ENCODE peak calls at places on chromosomes 12 and 14, in six cellular contexts. One of them, this sample, is unnamed.

GRCh38 chr14:52801014-52801708 is 9.8 kb upstream of the GNPNAT1 start:
- DNase-seq in GM23338: no peak
- DNase-seq in HepG2: no peak
- DNase-seq in WTC11: no peak
- DNase-seq in K562: no peak
- DNase-seq in GM12878: no peak
- DNase-seq in this sample: no peak

GRCh38 chr14:38291681-38292459 is 36.0 kb upstream of the CLEC14A start:
- DNase-seq in HepG2: no peak
- DNase-seq in GM12878: no peak
- DNase-seq in WTC11: no peak
- DNase-seq in K562: no peak
- DNase-seq in GM23338: no peak
- DNase-seq in this sample: no peak

GRCh38 chr14:100295376-100296105 is 10.7 kb downstream of the SLC25A29 start:
- DNase-seq in K562: no peak
- DNase-seq in HepG2: no peak
- DNase-seq in GM12878: no peak
- DNase-seq in GM23338: no peak
- DNase-seq in WTC11: no peak
- DNase-seq in this sample: no peak

GRCh38 chr14:54329082-54329695 is 67.6 kb upstream of the CDKN3 start:
- DNase-seq in WTC11: peak; percentile 60
- DNase-seq in HepG2: peak; percentile 65
- DNase-seq in GM23338: peak; percentile 92
- DNase-seq in K562: peak; percentile 26
- DNase-seq in GM12878: no peak
- DNase-seq in this sample: peak; percentile 64

GRCh38 chr12:66059670-66060069 is 70.9 kb downstream of the LLPH start:
- DNase-seq in K562: no peak
- DNase-seq in HepG2: no peak
- DNase-seq in GM12878: no peak
- DNase-seq in GM23338: no peak
- DNase-seq in WTC11: no peak
- DNase-seq in this sample: no peak

GRCh38 chr12:104469523-104469922 is 12.8 kb downstream of the CHST11 start:
- DNase-seq in K562: no peak
- DNase-seq in WTC11: no peak
- DNase-seq in HepG2: no peak
- DNase-seq in GM23338: no peak
- DNase-seq in GM12878: no peak
- DNase-seq in this sample: no peak

GRCh38 chr12:96141216-96141944 is 52.8 kb upstream of the ELK3 start:
- DNase-seq in GM23338: no peak
- DNase-seq in WTC11: no peak
- DNase-seq in GM12878: no peak
- DNase-seq in HepG2: peak; percentile 13
- DNase-seq in K562: no peak
- DNase-seq in this sample: no peak

GRCh38 chr12:105338954-105339353 is 8.5 kb downstream of the C12orf75 start:
- DNase-seq in WTC11: no peak
- DNase-seq in K562: no peak
- DNase-seq in HepG2: no peak
- DNase-seq in GM12878: no peak
- DNase-seq in GM23338: no peak
- DNase-seq in this sample: no peak

GRCh38 chr12:67428431-67428830 is 159.3 kb downstream of the CAND1 start:
- DNase-seq in GM12878: no peak
- DNase-seq in K562: no peak
- DNase-seq in WTC11: no peak
- DNase-seq in GM23338: no peak
- DNase-seq in HepG2: peak; percentile 24
- DNase-seq in this sample: no peak

GRCh38 chr12:106889950-106890626 is 65.6 kb upstream of the TMEM263 start:
- DNase-seq in GM23338: no peak
- DNase-seq in K562: no peak
- DNase-seq in HepG2: no peak
- DNase-seq in WTC11: no peak
- DNase-seq in GM12878: no peak
- DNase-seq in this sample: no peak

GRCh38 chr14:42222924-42223471 is 616.3 kb downstream of the LRFN5 start:
- DNase-seq in K562: no peak
- DNase-seq in WTC11: no peak
- DNase-seq in HepG2: no peak
- DNase-seq in GM12878: peak; percentile 67
- DNase-seq in GM23338: peak; percentile 8
- DNase-seq in this sample: no peak

GRCh38 chr12:62438098-62438692 is 28.4 kb upstream of the MON2 start:
- DNase-seq in HepG2: peak; percentile 17
- DNase-seq in WTC11: peak; percentile 56
- DNase-seq in GM23338: peak; percentile 82
- DNase-seq in GM12878: peak; percentile 11
- DNase-seq in K562: peak; percentile 56
- DNase-seq in this sample: no peak

GRCh38 chr12:3107071-3107583 is 29.9 kb downstream of the TSPAN9 start:
- DNase-seq in HepG2: no peak
- DNase-seq in K562: no peak
- DNase-seq in GM23338: peak; percentile 48
- DNase-seq in WTC11: peak; percentile 36
- DNase-seq in GM12878: no peak
- DNase-seq in this sample: peak; percentile 63

GRCh38 chr12:108700833-108701450 is 30.4 kb downstream of the CORO1C start:
- DNase-seq in GM23338: no peak
- DNase-seq in HepG2: no peak
- DNase-seq in K562: no peak
- DNase-seq in GM12878: no peak
- DNase-seq in WTC11: no peak
- DNase-seq in this sample: no peak

GRCh38 chr12:93990832-93991748 is 157.3 kb upstream of the PLXNC1 start:
- DNase-seq in K562: peak; percentile 18
- DNase-seq in GM12878: no peak
- DNase-seq in WTC11: peak; percentile 57
- DNase-seq in HepG2: peak; percentile 45
- DNase-seq in GM23338: peak; percentile 85
- DNase-seq in this sample: peak; percentile 60

GRCh38 chr12:30824311-30824710 is 69.6 kb upstream of the CAPRIN2 start:
- DNase-seq in HepG2: no peak
- DNase-seq in GM23338: no peak
- DNase-seq in GM12878: no peak
- DNase-seq in WTC11: no peak
- DNase-seq in K562: no peak
- DNase-seq in this sample: no peak

GRCh38 chr12:31326689-31327659 is 1.0 kb upstream of the SINHCAF start:
- DNase-seq in GM12878: no peak
- DNase-seq in GM23338: no peak
- DNase-seq in WTC11: no peak
- DNase-seq in K562: no peak
- DNase-seq in HepG2: no peak
- DNase-seq in this sample: no peak

GRCh38 chr12:72346331-72346944 is 74.3 kb downstream of the TRHDE start:
- DNase-seq in GM23338: peak; percentile 95
- DNase-seq in WTC11: peak; percentile 72
- DNase-seq in K562: peak; percentile 26
- DNase-seq in HepG2: peak; percentile 62
- DNase-seq in GM12878: peak; percentile 13
- DNase-seq in this sample: peak; percentile 83

GRCh38 chr14:54981698-54982097 is 45.2 kb downstream of the WDHD1 start:
- DNase-seq in GM23338: no peak
- DNase-seq in GM12878: no peak
- DNase-seq in HepG2: no peak
- DNase-seq in WTC11: no peak
- DNase-seq in K562: no peak
- DNase-seq in this sample: no peak

GRCh38 chr12:44835641-44836379 is 40.3 kb downstream of the NELL2 start:
- DNase-seq in GM12878: no peak
- DNase-seq in GM23338: no peak
- DNase-seq in WTC11: no peak
- DNase-seq in HepG2: no peak
- DNase-seq in K562: no peak
- DNase-seq in this sample: no peak

GRCh38 chr14:26527095-26527494 is 70.7 kb downstream of the NOVA1 start:
- DNase-seq in K562: no peak
- DNase-seq in HepG2: no peak
- DNase-seq in GM23338: no peak
- DNase-seq in WTC11: no peak
- DNase-seq in GM12878: no peak
- DNase-seq in this sample: no peak

GRCh38 chr12:87847147-87847546 is 182.1 kb downstream of the C12orf50 start:
- DNase-seq in WTC11: no peak
- DNase-seq in HepG2: no peak
- DNase-seq in K562: no peak
- DNase-seq in GM23338: peak; percentile 47
- DNase-seq in GM12878: no peak
- DNase-seq in this sample: no peak

GRCh38 chr12:123882306-123882705 is 90.3 kb downstream of the CCDC92 start:
- DNase-seq in GM23338: no peak
- DNase-seq in HepG2: no peak
- DNase-seq in K562: no peak
- DNase-seq in WTC11: no peak
- DNase-seq in GM12878: no peak
- DNase-seq in this sample: no peak

GRCh38 chr12:20646239-20646827 is 48.8 kb upstream of the SLCO1C1 start:
- DNase-seq in WTC11: no peak
- DNase-seq in GM23338: peak; percentile 45
- DNase-seq in GM12878: no peak
- DNase-seq in HepG2: peak; percentile 58
- DNase-seq in K562: no peak
- DNase-seq in this sample: no peak

GRCh38 chr14:73786942-73787759 is 64.5 kb upstream of the PTGR2 start:
- DNase-seq in HepG2: no peak
- DNase-seq in K562: peak; percentile 72
- DNase-seq in WTC11: peak; percentile 64
- DNase-seq in GM23338: peak; percentile 73
- DNase-seq in GM12878: no peak
- DNase-seq in this sample: no peak

GRCh38 chr12:6764011-6764828 is 1.9 kb upstream of the PTMS start:
- DNase-seq in GM12878: peak; percentile 98
- DNase-seq in GM23338: peak; percentile 99
- DNase-seq in WTC11: peak; percentile 96
- DNase-seq in K562: peak; percentile 88
- DNase-seq in HepG2: peak; percentile 95
- DNase-seq in this sample: peak; percentile 94

DNA sequence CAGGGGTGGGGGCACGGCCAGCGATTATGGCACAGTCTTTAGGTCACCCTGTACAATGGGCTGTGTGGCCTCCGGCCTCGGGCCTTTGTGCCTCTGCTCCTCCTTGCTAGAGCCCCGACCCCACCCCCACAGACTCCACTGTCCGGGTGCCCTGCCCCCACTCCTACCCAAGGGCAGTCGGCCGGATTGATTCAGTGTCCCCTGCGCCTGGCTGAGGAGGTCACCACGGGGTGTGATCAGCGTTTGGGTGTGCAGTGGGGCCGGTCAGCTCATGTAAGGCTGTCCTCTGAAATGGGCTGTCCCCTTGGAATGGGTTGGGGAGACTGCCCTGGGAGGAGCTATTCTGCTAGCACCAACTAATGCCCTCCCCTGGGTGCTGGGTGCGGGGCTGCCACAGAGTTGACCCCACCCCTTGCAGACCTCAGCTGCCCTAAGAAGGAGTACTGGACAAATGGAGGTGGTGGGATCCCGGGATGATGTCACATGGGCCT is 23.1 kb downstream of the ASPG start:
- DNase-seq in K562: no peak
- DNase-seq in GM23338: no peak
- DNase-seq in HepG2: no peak
- DNase-seq in GM12878: no peak
- DNase-seq in WTC11: peak; percentile 11
- DNase-seq in this sample: peak; percentile 46
- TF ChIP-seq CREB1 in K562: no peak
- TF ChIP-seq CREB1 in GM23338: no peak
- TF ChIP-seq CREB1 in HepG2: no peak
- TF ChIP-seq CREB1 in GM12878: no peak
- TF ChIP-seq CREB1 in WTC11: no peak
- TF ChIP-seq CREB1 in this sample: no peak

GRCh38 chr14:23631702-23632460 is 4.3 kb upstream of the DHRS2 start:
- DNase-seq in HepG2: peak; percentile 96
- DNase-seq in WTC11: peak; percentile 90
- DNase-seq in GM23338: peak; percentile 92
- DNase-seq in GM12878: peak; percentile 51
- DNase-seq in K562: peak; percentile 66
- DNase-seq in this sample: peak; percentile 72
- TF ChIP-seq CREB1 in HepG2: peak; percentile 29
- TF ChIP-seq CREB1 in WTC11: no peak
- TF ChIP-seq CREB1 in GM23338: no peak
- TF ChIP-seq CREB1 in GM12878: no peak
- TF ChIP-seq CREB1 in K562: no peak
- TF ChIP-seq CREB1 in this sample: no peak

GRCh38 chr14:93527076-93527692 is 96.4 kb downstream of the UNC79 start:
- DNase-seq in K562: no peak
- DNase-seq in GM12878: no peak
- DNase-seq in GM23338: no peak
- DNase-seq in WTC11: no peak
- DNase-seq in HepG2: no peak
- DNase-seq in this sample: no peak
- TF ChIP-seq CREB1 in K562: no peak
- TF ChIP-seq CREB1 in GM12878: no peak
- TF ChIP-seq CREB1 in GM23338: no peak
- TF ChIP-seq CREB1 in WTC11: no peak
- TF ChIP-seq CREB1 in HepG2: no peak
- TF ChIP-seq CREB1 in this sample: no peak

DNA sequence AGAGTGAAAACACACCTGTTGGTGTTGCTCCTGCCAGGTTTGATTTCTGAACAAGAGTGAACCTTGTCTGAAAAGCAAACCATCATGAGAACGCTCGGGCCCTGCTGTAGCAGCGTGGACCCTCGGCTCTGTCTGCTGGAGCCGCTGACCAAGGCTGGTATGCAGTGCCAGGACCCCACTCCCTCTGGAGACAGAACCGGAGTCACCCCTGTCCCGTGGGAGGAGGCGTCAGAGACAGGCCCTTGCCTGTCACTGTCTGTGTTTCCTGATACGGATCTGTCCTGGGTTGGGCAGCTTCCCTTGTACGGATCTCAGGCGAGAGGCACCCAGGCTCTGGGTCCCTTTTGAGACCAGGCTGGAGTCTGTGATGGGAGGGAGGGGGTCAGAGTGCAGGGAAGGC is 111.6 kb downstream of the ADGRD1 start:
- DNase-seq in GM12878: no peak
- DNase-seq in HepG2: no peak
- DNase-seq in GM23338: no peak
- DNase-seq in WTC11: no peak
- DNase-seq in K562: no peak
- DNase-seq in this sample: no peak
- TF ChIP-seq CREB1 in GM12878: no peak
- TF ChIP-seq CREB1 in HepG2: no peak
- TF ChIP-seq CREB1 in GM23338: no peak
- TF ChIP-seq CREB1 in WTC11: no peak
- TF ChIP-seq CREB1 in K562: no peak
- TF ChIP-seq CREB1 in this sample: no peak

GRCh38 chr14:24978862-24979724 is 70.9 kb downstream of the STXBP6 start:
- DNase-seq in K562: no peak
- DNase-seq in GM12878: peak; percentile 46
- DNase-seq in WTC11: no peak
- DNase-seq in HepG2: peak; percentile 93
- DNase-seq in GM23338: no peak
- DNase-seq in this sample: no peak
- TF ChIP-seq CREB1 in K562: no peak
- TF ChIP-seq CREB1 in GM12878: no peak
- TF ChIP-seq CREB1 in WTC11: no peak
- TF ChIP-seq CREB1 in HepG2: no peak
- TF ChIP-seq CREB1 in GM23338: no peak
- TF ChIP-seq CREB1 in this sample: no peak